ENCODE peak calls at places on chromosome X, in seven cellular contexts. I, M, V, T, Y, A and G are unnamed samples.

GRCh38 chrX:153412746-153413720 is 1.8 kb downstream of the ZFP92 start:
- DNase-seq in I (no peak), M (no peak), V (no peak), T (no peak), Y (no peak), A (no peak), G (no peak)

GRCh38 chrX:148457279-148457678 is 43.1 kb upstream of the AFF2 start:
- DNase-seq in I (no peak), M (no peak), V (no peak), T (no peak), Y (no peak), A (no peak), G (no peak)

GRCh38 chrX:48606091-48606490 is 8.8 kb downstream of the WDR13 start:
- DNase-seq in I (no peak), M (no peak), V (no peak), T (no peak), Y (no peak), A (no peak), G (no peak)

GRCh38 chrX:68490644-68491043 is 8.2 kb upstream of the YIPF6 start:
- DNase-seq in I (no peak), M (no peak), V (no peak), T (no peak), Y (no peak), A (no peak), G (no peak)

GRCh38 chrX:123155327-123155726 is 28.8 kb upstream of the GRIA3 start:
- DNase-seq in I (no peak), M (no peak), V (no peak), T (no peak), Y (no peak), A (no peak), G (no peak)

GRCh38 chrX:147848543-147849448 is 62.9 kb upstream of the FMR1 start:
- DNase-seq in I (no peak), M (no peak), V (no peak), T (no peak), Y (no peak), A (no peak), G (no peak)

GRCh38 chrX:154827194-154827593 is 7.3 kb downstream of the SMIM9 start:
- DNase-seq in I (no peak), M (no peak), V (no peak), T (no peak), Y (no peak), A (no peak), G (no peak)

GRCh38 chrX:46840946-46841740 is 4.3 kb downstream of the RP2 start:
- DNase-seq in I (no peak), M (no peak), V (no peak), T (no peak), Y (peak; percentile 26), A (peak; percentile 0), G (peak; percentile 2)

GRCh38 chrX:27893211-27893610 is 85.4 kb downstream of the MAGEB10 start:
- DNase-seq in I (no peak), M (no peak), V (no peak), T (no peak), Y (no peak), A (no peak), G (no peak)